ENCODE peak calls at places on chromosomes 7 and 10, in six cellular contexts. F is adipocyte, L is BE2C, R is heart left ventricle, I is heart right ventricle, S is ovary. J is an unnamed sample.

GRCh38 chr7:139675127-139676110 is 102.4 kb downstream of the HIPK2 start:
- DNase-seq in F (peak; percentile 51), L (no peak), R (no peak), I (no peak), S (no peak), J (no peak)

GRCh38 chr7:150950496-150951180 is 27.5 kb downstream of the KCNH2 start:
- DNase-seq in F (no peak), L (peak; percentile 22), R (peak; percentile 54), I (no peak), S (peak; percentile 14), J (no peak)

GRCh38 chr7:110210941-110211608 is 879.9 kb upstream of the LRRN3 start:
- DNase-seq in F (no peak), L (no peak), R (no peak), I (no peak), S (no peak), J (no peak)

GRCh38 chr10:69439813-69440506 is 11.3 kb upstream of the TSPAN15 start:
- DNase-seq in F (peak; percentile 50), L (no peak), R (no peak), I (no peak), S (no peak), J (no peak)

GRCh38 chr7:16114633-16115032 is 306.7 kb downstream of the CRPPA start:
- DNase-seq in F (peak; percentile 58), L (peak; percentile 9), R (no peak), I (no peak), S (no peak), J (peak; percentile 87)

GRCh38 chr10:133030791-133031190 is 56.9 kb upstream of the ADGRA1 start:
- DNase-seq in F (no peak), L (no peak), R (no peak), I (no peak), S (no peak), J (no peak)

GRCh38 chr7:96177353-96177752 is 144.5 kb downstream of the SLC25A13 start:
- DNase-seq in F (no peak), L (no peak), R (no peak), I (no peak), S (no peak), J (no peak)

GRCh38 chr10:77163670-77164348 is 473.8 kb downstream of the KCNMA1 start:
- DNase-seq in F (peak; percentile 96), L (peak; percentile 80), R (no peak), I (no peak), S (peak; percentile 28), J (no peak)

GRCh38 chr10:4512557-4513286 is 313.3 kb upstream of the AKR1E2 start:
- DNase-seq in F (peak; percentile 59), L (peak; percentile 8), R (peak; percentile 62), I (peak; percentile 58), S (no peak), J (no peak)

GRCh38 chr7:106793015-106793651 is 71.9 kb upstream of the PIK3CG start:
- DNase-seq in F (peak; percentile 33), L (peak; percentile 37), R (no peak), I (no peak), S (no peak), J (peak; percentile 23)

GRCh38 chr10:80320377-80320776 is 30.9 kb upstream of the MAT1A start:
- DNase-seq in F (no peak), L (no peak), R (no peak), I (no peak), S (no peak), J (no peak)

GRCh38 chr10:31315453-31315852 is 3.6 kb upstream of the ZEB1 start:
- DNase-seq in F (peak; percentile 60), L (no peak), R (no peak), I (peak; percentile 5), S (no peak), J (no peak)

GRCh38 chr7:43602271-43602670 is 19.4 kb downstream of the STK17A start:
- DNase-seq in F (no peak), L (no peak), R (no peak), I (no peak), S (no peak), J (no peak)

GRCh38 chr7:27251136-27251512 is 8.5 kb downstream of the EVX1 start:
- DNase-seq in F (no peak), L (no peak), R (no peak), I (no peak), S (no peak), J (no peak)

GRCh38 chr10:65861249-65861648 is 1064.6 kb upstream of the LRRTM3 start:
- DNase-seq in F (no peak), L (no peak), R (no peak), I (no peak), S (no peak), J (no peak)

GRCh38 chr7:106092204-106092603 is 19.9 kb downstream of the SYPL1 start:
- DNase-seq in F (no peak), L (no peak), R (no peak), I (no peak), S (no peak), J (no peak)

GRCh38 chr10:91907914-91908357 is 1.4 kb downstream of the FGFBP3 start:
- DNase-seq in F (no peak), L (peak; percentile 15), R (no peak), I (no peak), S (no peak), J (no peak)

GRCh38 chr10:92830478-92831389 is 17.6 kb upstream of the EXOC6 start:
- DNase-seq in F (no peak), L (no peak), R (no peak), I (peak; percentile 9), S (no peak), J (no peak)

GRCh38 chr10:4061441-4061951 is 276.5 kb upstream of the KLF6 start:
- DNase-seq in F (no peak), L (no peak), R (peak; percentile 66), I (no peak), S (no peak), J (no peak)

GRCh38 chr7:86667732-86668131 is 24.0 kb downstream of the GRM3 start:
- DNase-seq in F (no peak), L (no peak), R (no peak), I (no peak), S (no peak), J (no peak)

GRCh38 chr7:14598978-14599377 is 303.6 kb downstream of the DGKB start:
- DNase-seq in F (no peak), L (no peak), R (no peak), I (peak; percentile 57), S (no peak), J (no peak)

GRCh38 chr7:71824356-71824755 is 587.8 kb downstream of the CALN1 start:
- DNase-seq in F (peak; percentile 6), L (no peak), R (no peak), I (no peak), S (no peak), J (no peak)

DNA sequence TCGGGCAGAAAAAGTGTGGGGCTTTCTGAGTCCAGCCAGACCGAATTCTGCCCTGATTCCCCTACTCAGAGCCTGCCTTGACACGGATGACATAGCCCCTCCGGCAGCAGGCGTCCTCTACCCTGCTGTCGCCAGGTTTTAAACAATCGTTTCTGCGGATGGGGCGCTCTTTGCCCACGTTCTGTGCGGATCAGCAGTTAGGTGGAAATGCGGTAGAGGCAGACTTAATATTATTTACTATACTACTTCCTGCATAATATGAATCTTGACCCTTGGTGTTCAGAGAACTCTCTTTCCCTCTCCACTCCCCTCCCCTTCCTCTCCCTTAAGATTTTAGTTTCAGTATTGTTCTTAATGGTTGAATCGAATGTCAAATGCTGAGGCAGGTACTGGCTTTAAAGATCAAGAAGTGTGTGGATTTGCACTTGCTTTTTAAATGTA is 2.4 kb downstream of the GATA3 start:
- DNase-seq in F (no peak), L (no peak), R (no peak), I (no peak), S (no peak), J (no peak)
- H3K4me3 ChIP-seq in F (no peak overlapping the region), L (peak overlapping the region; percentile 89), R (peak overlapping the region; percentile 59), I (peak overlapping the region; percentile 39), S (no peak overlapping the region), J (peak overlapping the region; percentile 80)

DNA sequence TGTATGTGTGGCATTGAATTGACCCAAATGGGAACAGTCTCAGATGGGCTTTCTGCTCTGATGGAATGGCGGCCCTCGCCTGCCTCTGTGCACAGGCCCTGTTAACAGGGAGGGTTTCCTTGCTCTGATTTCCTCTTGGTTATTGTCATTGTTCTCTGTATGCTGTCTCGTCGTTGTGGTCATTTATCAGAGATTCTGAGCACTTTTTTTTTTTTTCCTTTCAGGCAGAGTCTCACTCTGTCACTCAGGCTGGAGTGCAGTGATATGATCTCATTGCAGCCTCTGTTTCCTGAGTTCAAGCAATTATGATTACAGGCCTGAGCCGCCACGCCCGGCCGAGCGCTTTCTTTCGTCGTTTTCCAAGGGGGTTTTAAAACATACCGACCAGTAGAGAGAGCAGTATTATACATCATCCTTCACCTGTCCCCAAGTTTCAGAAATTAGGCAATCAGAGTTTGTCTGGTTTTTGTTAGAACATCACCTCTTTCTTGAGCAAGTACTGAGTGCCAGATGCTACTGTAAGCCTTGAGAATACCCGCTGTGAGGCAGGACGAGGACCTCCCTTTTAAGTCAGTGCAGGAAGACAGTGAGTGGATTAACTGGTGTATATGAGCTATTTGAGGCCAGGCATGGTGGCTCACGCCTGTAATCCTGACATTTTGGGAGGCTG is 6.5 kb downstream of the CHST12 start:
- DNase-seq in F (no peak), L (peak; percentile 60), R (no peak), I (no peak), S (no peak), J (no peak)
- H3K4me3 ChIP-seq in F (no peak overlapping the region), L (peak overlapping the region; percentile 3), R (no peak overlapping the region), I (no peak overlapping the region), S (no peak overlapping the region), J (peak overlapping the region; percentile 27)

GRCh38 chr7:517848-518629 is 1.6 kb downstream of the PDGFA start:
- DNase-seq in F (peak; percentile 85), L (no peak), R (peak; percentile 81), I (peak; percentile 66), S (peak; percentile 61), J (no peak)

GRCh38 chr7:519974-520458 is 370 bp upstream of the PDGFA start:
- DNase-seq in F (peak; percentile 85), L (no peak), R (no peak), I (peak; percentile 57), S (peak; percentile 60), J (peak; percentile 46)

GRCh38 chr7:520503-521161 is 986 bp upstream of the PDGFA start:
- DNase-seq in F (peak; percentile 41), L (no peak), R (no peak), I (no peak), S (peak; percentile 53), J (no peak)

GRCh38 chr7:518630-519428 is 817 bp downstream of the PDGFA start:
- DNase-seq in F (peak; percentile 84), L (no peak), R (peak; percentile 89), I (peak; percentile 84), S (peak; percentile 70), J (peak; percentile 47)

DNA sequence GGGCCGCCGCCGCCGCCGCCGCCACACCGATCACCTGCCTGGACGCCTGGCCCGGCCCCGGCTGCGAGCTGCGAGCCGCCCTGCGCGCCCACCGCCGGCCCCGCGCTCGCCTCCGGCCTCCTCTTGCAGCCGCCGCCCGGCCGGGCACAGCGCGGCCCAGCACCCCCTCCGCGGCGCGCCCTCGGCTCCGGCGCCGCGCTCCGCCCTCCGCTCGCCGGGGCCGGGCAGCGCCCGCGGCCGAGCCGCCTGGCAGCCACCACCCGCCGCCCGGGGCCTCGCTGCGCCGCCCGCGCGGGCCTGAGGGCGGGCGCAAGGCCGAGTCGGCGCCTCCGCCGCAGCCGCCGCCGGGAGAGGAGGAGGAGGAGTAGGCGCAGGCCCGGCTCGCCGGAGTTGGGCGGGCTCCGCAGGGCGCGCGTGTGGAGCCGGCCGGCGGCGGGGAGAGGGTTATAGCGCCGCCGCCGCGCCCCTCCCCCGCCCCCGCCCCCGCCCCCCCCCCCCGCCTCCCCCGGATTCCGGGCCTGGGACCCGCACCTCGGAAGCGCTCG is at the start of gene PDGFA:
- DNase-seq in F (peak; percentile 78), L (no peak), R (no peak), I (no peak), S (peak; percentile 53), J (no peak)
- H3K4me3 ChIP-seq in F (peak within 1 kb of the TSS; percentile 78), L (no peak within 1 kb of the TSS), R (peak within 1 kb of the TSS; percentile 86), I (peak within 1 kb of the TSS; percentile 61), S (peak within 1 kb of the TSS; percentile 46), J (peak within 1 kb of the TSS; percentile 55)

GRCh38 chr10:15189133-15189881 is 20.8 kb upstream of the NMT2 start:
- DNase-seq in F (no peak), L (no peak), R (no peak), I (no peak), S (no peak), J (no peak)
- H3K4me3 ChIP-seq in F (no peak overlapping the region), L (no peak overlapping the region), R (no peak overlapping the region), I (no peak overlapping the region), S (no peak overlapping the region), J (no peak overlapping the region)

J was measured in Jurkat, Clone E6-1.